ENCODE peak calls at places on chromosomes 16 and 17, in seven cellular contexts. I, M, G, F, H, P and W are unnamed samples.

GRCh38 chr16:80144191-80144590 is 396.6 kb upstream of the DYNLRB2 start:
- DNase-seq in H (no peak), P (peak), M (no peak), F (no peak), I (peak), G (no peak), W (peak)

GRCh38 chr17:7014995-7015586 is 2.7 kb downstream of the RNASEK start:
- DNase-seq in G (no peak), P (no peak), F (no peak), M (no peak), I (peak), H (no peak), W (no peak)

GRCh38 chr16:77298638-77299360 is 99.6 kb downstream of the SYCE1L start:
- DNase-seq in I (no peak), F (no peak), G (no peak), P (no peak), M (no peak), H (no peak), W (no peak)

GRCh38 chr16:2151188-2152091 is 3.0 kb downstream of the RAB26 start:
- DNase-seq in G (no peak), I (no peak), P (no peak), H (no peak), F (no peak), M (peak), W (no peak)

GRCh38 chr16:51621610-51622009 is 470.5 kb upstream of the SALL1 start:
- DNase-seq in H (no peak), G (no peak), P (no peak), M (no peak), F (no peak), I (no peak), W (no peak)

GRCh38 chr16:50466170-50466569 is 82.0 kb upstream of the NKD1 start:
- DNase-seq in I (no peak), F (no peak), M (no peak), H (no peak), G (no peak), P (no peak), W (no peak)

GRCh38 chr17:73365203-73365933 is 53.6 kb upstream of the CDC42EP4 start:
- DNase-seq in G (no peak), I (no peak), M (no peak), F (no peak), P (no peak), H (no peak), W (no peak)

GRCh38 chr17:31490019-31490383 is 98.5 kb downstream of the RAB11FIP4 start:
- DNase-seq in M (no peak), I (no peak), H (no peak), G (no peak), F (no peak), P (no peak), W (no peak)

GRCh38 chr16:71288570-71288889 is 672 bp downstream of the CMTR2 start:
- DNase-seq in P (no peak), M (no peak), F (no peak), G (no peak), H (no peak), I (no peak), W (no peak)

GRCh38 chr17:27494192-27495091 is 38.2 kb downstream of the KSR1 start:
- DNase-seq in G (no peak), I (no peak), H (peak), M (no peak), P (no peak), F (no peak), W (no peak)

GRCh38 chr17:57747221-57748017 is 2.3 kb upstream of the CCDC182 start:
- DNase-seq in H (peak), I (no peak), G (peak), P (no peak), M (peak), F (no peak), W (peak)

GRCh38 chr17:63406689-63407330 is 39.3 kb downstream of the CYB561 start:
- DNase-seq in F (peak), G (peak), P (no peak), H (peak), I (peak), M (peak), W (peak)

GRCh38 chr16:87169509-87169985 is 147.6 kb downstream of the C16orf95 start:
- DNase-seq in I (no peak), H (peak), P (no peak), M (no peak), F (no peak), G (no peak), W (no peak)

GRCh38 chr16:19288872-19289799 is 3.6 kb downstream of the CLEC19A start:
- DNase-seq in I (no peak), H (no peak), P (no peak), F (no peak), M (no peak), G (no peak), W (no peak)

GRCh38 chr17:81489986-81490598 is 22.5 kb downstream of the ACTG1 start:
- DNase-seq in M (no peak), H (no peak), G (no peak), P (no peak), I (no peak), F (no peak), W (no peak)

GRCh38 chr17:81490599-81490992 is 22.0 kb downstream of the ACTG1 start:
- DNase-seq in H (no peak), M (no peak), G (no peak), P (no peak), I (no peak), F (no peak), W (no peak)

GRCh38 chr17:81488276-81488860 is 24.2 kb downstream of the ACTG1 start:
- DNase-seq in H (no peak), I (no peak), F (no peak), G (no peak), M (no peak), P (no peak), W (no peak)

GRCh38 chr17:81487487-81488275 is 24.9 kb downstream of the ACTG1 start:
- DNase-seq in H (peak), M (peak), I (no peak), P (peak), G (peak), F (no peak), W (peak)

GRCh38 chr17:81489012-81489968 is 23.3 kb downstream of the ACTG1 start:
- DNase-seq in I (no peak), F (no peak), G (no peak), M (no peak), P (no peak), H (no peak), W (no peak)
- TF ChIP-seq POLR2AphosphoS5 in I (no peak), F (no peak), G (no peak), M (no peak), P (no peak), H (no peak), W (no peak)

GRCh38 chr17:376936-377863 is 24.6 kb upstream of the RPH3AL start:
- DNase-seq in F (no peak), I (no peak), H (no peak), G (no peak), P (no peak), M (no peak), W (no peak)
- TF ChIP-seq TAF1 in F (no peak), I (no peak), H (no peak), G (no peak), P (no peak), M (no peak), W (no peak)

GRCh38 chr16:630815-631405 is at the start of gene WFIKKN1:
- DNase-seq in G (peak), M (peak), I (no peak), H (peak), F (no peak), P (no peak), W (no peak)
- TF ChIP-seq POLR2AphosphoS5 in G (peak), M (no peak), I (no peak), H (peak), F (no peak), P (no peak), W (no peak)

GRCh38 chr16:84896847-84897246 is 77.1 kb downstream of the CRISPLD2 start:
- DNase-seq in P (no peak), H (no peak), F (no peak), M (no peak), I (no peak), G (no peak), W (no peak)
- TF ChIP-seq TAF1 in P (no peak), H (no peak), F (no peak), M (no peak), I (no peak), G (no peak), W (no peak)

GRCh38 chr16:4190086-4190485 is 51.8 kb downstream of the SRL start:
- DNase-seq in F (no peak), H (no peak), M (no peak), P (no peak), I (no peak), G (no peak), W (no peak)
- TF ChIP-seq POLR2AphosphoS5 in F (no peak), H (no peak), M (no peak), P (no peak), I (no peak), G (no peak), W (no peak)

GRCh38 chr17:28841901-28842281 is 699 bp downstream of the FAM222B start:
- DNase-seq in G (peak), I (no peak), P (no peak), F (no peak), M (peak), H (no peak), W (no peak)
- TF ChIP-seq TAF1 in G (no peak), I (no peak), P (no peak), F (no peak), M (peak), H (no peak), W (no peak)

GRCh38 chr16:12063435-12063834 is 86.9 kb downstream of the SNX29 start:
- DNase-seq in P (no peak), G (no peak), I (no peak), F (no peak), M (no peak), H (no peak), W (no peak)
- TF ChIP-seq POLR2AphosphoS5 in P (no peak), G (no peak), I (no peak), F (no peak), M (no peak), H (no peak), W (no peak)

GRCh38 chr16:30773826-30774225 is 11.7 kb downstream of the RNF40 start:
- DNase-seq in H (no peak), P (no peak), G (no peak), F (no peak), I (no peak), M (no peak), W (no peak)

GRCh38 chr16:30774367-30775130 is 12.4 kb downstream of the RNF40 start:
- DNase-seq in P (no peak), G (no peak), M (no peak), F (no peak), H (no peak), I (no peak), W (no peak)

GRCh38 chr16:30777591-30778297 is 9.3 kb downstream of the ZNF629 start:
- DNase-seq in I (no peak), F (no peak), P (no peak), G (no peak), H (no peak), M (no peak), W (no peak)

GRCh38 chr16:30775131-30775380 is 11.9 kb downstream of the ZNF629 start:
- DNase-seq in G (no peak), F (no peak), I (no peak), H (no peak), P (no peak), M (no peak), W (no peak)

GRCh38 chr16:30775381-30776099 is 11.5 kb downstream of the ZNF629 start:
- DNase-seq in P (peak), I (no peak), M (peak), F (peak), H (peak), G (peak), W (peak)
- TF ChIP-seq TAF1 in P (peak), I (no peak), M (peak), F (peak), H (peak), G (peak), W (peak)